ENCODE peak calls at places on chromosomes 4 and X, in eight cellular contexts. K is HepG2, S is GM12878, I is HL-60, J is HCT116, W is Panc1, D is A549, V is SK-N-SH. C is an unnamed sample.

GRCh38 chr4:68885545-68885944 is 66.1 kb downstream of the UGT2A3 start:
- DNase-seq in K (no peak), S (no peak), I (no peak), J (no peak), W (no peak), D (no peak), V (no peak), C (no peak)

GRCh38 chr4:53476232-53477037 is 99.0 kb downstream of the FIP1L1 start:
- DNase-seq in K (no peak), S (no peak), I (no peak), J (no peak), W (no peak), D (peak), V (no peak), C (peak)

GRCh38 chr4:8861576-8862279 is 9.9 kb downstream of the HMX1 start:
- DNase-seq in K (no peak), S (no peak), I (no peak), J (no peak), W (no peak), D (no peak), V (no peak), C (peak)

GRCh38 chr4:151325320-151326246 is at the start of gene SH3D19:
- DNase-seq in K (peak), S (no peak), I (no peak), J (peak), W (no peak), D (peak), V (peak), C (peak)

GRCh38 chrX:20529301-20529700 is 262.6 kb upstream of the RPS6KA3 start:
- DNase-seq in K (no peak), S (no peak), I (no peak), J (no peak), W (no peak), D (no peak), V (no peak), C (no peak)

GRCh38 chrX:13863326-13863725 is 46.4 kb upstream of the GPM6B start:
- DNase-seq in K (no peak), S (no peak), I (no peak), J (no peak), W (no peak), D (no peak), V (no peak), C (no peak)

GRCh38 chr4:16897351-16897750 is 1.1 kb downstream of the LDB2 start:
- DNase-seq in K (no peak), S (no peak), I (no peak), J (no peak), W (no peak), D (no peak), V (no peak), C (peak)

GRCh38 chrX:1481636-1482529 is 29.2 kb upstream of the ASMTL start:
- DNase-seq in K (peak), S (peak), I (peak), J (peak), W (no peak), D (peak), V (no peak), C (peak)

GRCh38 chrX:41684138-41684537 is 4.6 kb upstream of the GPR34 start:
- DNase-seq in K (no peak), S (no peak), I (no peak), J (no peak), W (no peak), D (no peak), V (no peak), C (no peak)

GRCh38 chr4:151627491-151627890 is 133.3 kb downstream of the GATB start:
- DNase-seq in K (no peak), S (no peak), I (no peak), J (no peak), W (no peak), D (no peak), V (no peak), C (no peak)

GRCh38 chr4:74675673-74676279 is 118.5 kb downstream of the BTC start:
- DNase-seq in K (peak), S (no peak), I (peak), J (peak), W (no peak), D (peak), V (peak), C (peak)

GRCh38 chr4:168769416-168769815 is 240.6 kb downstream of the CBR4 start:
- DNase-seq in K (no peak), S (no peak), I (no peak), J (no peak), W (no peak), D (peak), V (no peak), C (no peak)

GRCh38 chr4:82043809-82044137 is 330.0 kb downstream of the HNRNPD start:
- DNase-seq in K (no peak), S (no peak), I (no peak), J (no peak), W (no peak), D (no peak), V (peak), C (no peak)

GRCh38 chr4:78288327-78288726 is 231.2 kb downstream of the FRAS1 start:
- DNase-seq in K (no peak), S (no peak), I (no peak), J (no peak), W (no peak), D (no peak), V (no peak), C (no peak)

GRCh38 chr4:108152980-108153379 is 15.8 kb downstream of the LEF1 start:
- DNase-seq in K (no peak), S (no peak), I (no peak), J (no peak), W (no peak), D (no peak), V (no peak), C (no peak)
- TF ChIP-seq REST in K (no peak), S (no peak), I (no peak), J (no peak), W (no peak), D (no peak), V (no peak), C (no peak)

GRCh38 chrX:14872355-14872754 is 514 bp downstream of the FANCB start:
- DNase-seq in K (no peak), S (no peak), I (no peak), J (no peak), W (no peak), D (no peak), V (peak), C (peak)
- H3K4me3 ChIP-seq in K (peak), S (peak), I (peak), J (peak), W (peak), D (peak), V (peak), C (peak)

GRCh38 chr4:139763205-139763604 is 97.6 kb downstream of the MGST2 start:
- DNase-seq in K (no peak), S (no peak), I (no peak), J (no peak), W (no peak), D (no peak), V (peak), C (peak)
- TF ChIP-seq REST in K (no peak), S (no peak), I (no peak), J (no peak), W (no peak), D (no peak), V (no peak), C (no peak)

DNA sequence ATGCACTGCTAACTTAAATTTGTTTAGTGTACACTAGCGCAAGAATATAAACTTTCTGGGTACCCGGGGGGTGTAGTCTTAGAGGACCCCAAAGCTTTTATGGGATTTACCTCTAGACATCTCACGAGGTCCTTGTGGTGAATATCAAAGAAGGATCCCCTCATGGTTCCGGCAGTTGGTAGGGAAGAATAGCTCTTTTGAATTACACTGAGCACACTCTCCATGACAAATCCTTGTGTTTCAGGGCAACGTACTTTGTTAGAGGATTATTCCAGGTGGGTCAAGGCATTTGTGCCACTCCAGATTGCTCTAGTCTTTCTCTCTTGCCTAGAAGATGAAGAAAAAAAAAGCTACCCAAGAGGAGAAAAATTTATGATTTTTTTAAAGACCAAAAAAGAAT is 387.6 kb downstream of the PDHA2 start:
- DNase-seq in K (no peak), S (no peak), I (no peak), J (no peak), W (no peak), D (no peak), V (no peak), C (peak)
- H3K4me3 ChIP-seq in K (no peak), S (no peak), I (no peak), J (no peak), W (no peak), D (no peak), V (no peak), C (no peak)

GRCh38 chr4:52407545-52407944 is 251.6 kb downstream of the USP46 start:
- DNase-seq in K (peak), S (no peak), I (no peak), J (peak), W (no peak), D (no peak), V (no peak), C (no peak)
- TF ChIP-seq REST in K (no peak), S (no peak), I (no peak), J (no peak), W (no peak), D (no peak), V (no peak), C (no peak)

GRCh38 chr4:158169516-158169915 is 3.3 kb downstream of the GASK1B start:
- DNase-seq in K (no peak), S (no peak), I (no peak), J (no peak), W (no peak), D (no peak), V (no peak), C (no peak)
- H3K4me3 ChIP-seq in K (peak), S (no peak), I (no peak), J (no peak), W (no peak), D (no peak), V (no peak), C (no peak)

GRCh38 chrX:9310596-9310995 is 154.3 kb upstream of the TBL1X start:
- DNase-seq in K (no peak), S (no peak), I (no peak), J (no peak), W (no peak), D (peak), V (no peak), C (no peak)
- TF ChIP-seq REST in K (no peak), S (no peak), I (no peak), J (no peak), W (no peak), D (no peak), V (no peak), C (no peak)

DNA sequence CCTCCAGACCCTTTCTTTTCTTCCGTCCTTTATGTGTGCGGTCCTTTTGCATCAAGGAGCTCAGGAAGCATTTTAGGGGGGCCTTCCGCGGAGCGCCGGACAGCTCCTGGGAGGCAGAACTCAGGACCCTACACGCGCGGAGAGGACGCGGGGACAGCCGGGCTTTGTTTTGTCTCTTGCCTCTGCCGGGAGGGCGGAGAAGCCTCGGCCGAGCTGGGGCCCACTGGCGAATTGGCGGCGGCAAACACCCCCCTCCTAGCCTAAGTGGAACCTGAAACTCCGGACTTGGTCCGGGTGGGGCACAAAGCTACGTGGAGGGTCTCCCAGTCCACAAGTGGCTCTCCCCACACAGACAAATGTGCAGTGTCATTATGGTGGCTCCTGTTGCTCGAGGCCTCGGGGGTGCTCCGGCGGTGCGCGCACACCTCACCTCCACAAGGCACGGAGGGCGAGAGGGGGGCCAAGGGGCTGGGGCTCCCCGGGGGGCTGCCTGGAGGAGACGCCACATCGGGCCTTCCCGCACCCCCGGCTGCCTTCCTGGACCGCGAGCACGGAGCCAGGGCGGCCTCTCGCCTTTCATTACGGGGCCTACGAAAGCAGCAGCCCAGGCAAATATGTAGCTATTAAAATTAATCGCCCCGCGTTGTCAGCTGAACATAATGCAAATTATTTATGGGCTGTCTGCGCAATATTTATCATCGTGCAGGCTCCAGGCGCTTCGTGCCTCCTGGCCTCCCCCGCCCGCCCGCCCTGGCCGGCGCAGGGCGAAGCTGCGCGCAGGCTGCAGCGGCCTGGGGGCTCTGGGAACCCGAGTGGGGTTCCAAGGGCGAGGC is 70.6 kb upstream of the BCOR start:
- DNase-seq in K (no peak), S (no peak), I (no peak), J (no peak), W (no peak), D (no peak), V (no peak), C (no peak)
- H3K4me3 ChIP-seq in K (no peak), S (peak), I (no peak), J (peak), W (no peak), D (no peak), V (no peak), C (peak)

DNA sequence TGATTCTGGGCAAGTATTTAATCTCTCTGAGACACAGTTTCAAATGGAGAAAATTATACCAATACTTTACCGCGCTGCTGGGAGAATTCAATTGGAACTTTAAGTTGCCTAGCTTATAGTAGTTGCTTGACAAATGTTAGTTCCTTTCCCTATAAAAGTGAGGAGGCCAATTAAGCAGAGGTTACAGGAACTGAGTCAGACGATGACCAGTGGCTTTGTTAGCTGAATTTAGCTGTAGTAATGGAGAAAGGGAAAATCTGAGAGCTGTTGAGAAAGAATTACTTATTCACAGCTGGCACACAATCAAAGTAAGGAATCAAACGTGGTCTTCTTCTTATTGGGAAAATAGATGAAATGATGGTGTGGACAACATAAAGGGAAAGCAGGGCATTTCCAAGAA is 29.6 kb downstream of the SMARCA1 start:
- DNase-seq in K (no peak), S (no peak), I (no peak), J (no peak), W (no peak), D (no peak), V (no peak), C (no peak)
- TF ChIP-seq REST in K (no peak), S (no peak), I (no peak), J (no peak), W (no peak), D (no peak), V (no peak), C (no peak)

C was measured in GM23338.